ENCODE peak calls at places on chromosomes 13 and 19, in six cellular contexts. O is A549, M is AG09309, J is AG09319, Z is lower leg skin, G is nephron progenitor cell. S is an unnamed sample.
A peak's percentile ranks its signal among the peaks of the same experiment; 100 is the strongest.

GRCh38 chr13:50668044-50668443 is 175.4 kb downstream of the DLEU7 start:
- DNase-seq in Z (no peak), J (no peak), O (no peak), M (no peak), G (no peak), S (no peak)

GRCh38 chr13:114039471-114040141 is 65.7 kb upstream of the C13orf46 start:
- DNase-seq in G (no peak), Z (no peak), J (no peak), M (no peak), O (no peak), S (no peak)

GRCh38 chr13:73984949-73985691 is 149.1 kb downstream of the KLF12 start:
- DNase-seq in M (no peak), Z (no peak), O (no peak), J (no peak), G (no peak), S (no peak)

GRCh38 chr19:39480337-39481228 is at the start of gene TIMM50:
- DNase-seq in Z (peak; percentile 99), J (peak; percentile 80), O (peak; percentile 97), M (peak; percentile 47), G (peak; percentile 100), S (peak; percentile 100)

GRCh38 chr13:22112956-22113750 is 442.3 kb downstream of the FGF9 start:
- DNase-seq in G (no peak), O (no peak), M (no peak), J (no peak), Z (no peak), S (no peak)

GRCh38 chr19:55353803-55354697 is 469 bp downstream of the COX6B2 start:
- DNase-seq in O (peak; percentile 90), J (no peak), M (no peak), Z (no peak), G (peak; percentile 89), S (peak; percentile 84)

GRCh38 chr19:44345969-44346368 is 10.5 kb downstream of the ZNF112 start:
- DNase-seq in O (no peak), G (no peak), J (no peak), Z (no peak), M (no peak), S (no peak)

GRCh38 chr19:14361824-14362223 is 19.4 kb upstream of the ADGRE5 start:
- DNase-seq in J (no peak), M (no peak), O (no peak), G (no peak), Z (no peak), S (no peak)

GRCh38 chr19:28456708-28457320 is 756.1 kb downstream of the UQCRFS1 start:
- DNase-seq in Z (no peak), J (no peak), M (no peak), G (no peak), O (no peak), S (no peak)

GRCh38 chr13:111282997-111283396 is 37.4 kb upstream of the TEX29 start:
- DNase-seq in M (no peak), J (no peak), G (no peak), O (no peak), Z (no peak), S (no peak)

GRCh38 chr19:34350161-34350561 is 14.8 kb upstream of the GPI start:
- DNase-seq in O (no peak), J (no peak), Z (no peak), M (no peak), G (no peak), S (no peak)

GRCh38 chr19:474126-475078 is 13.6 kb upstream of the SHC2 start:
- DNase-seq in O (no peak), G (peak; percentile 48), Z (no peak), J (no peak), M (no peak), S (peak; percentile 37)

GRCh38 chr19:57907394-57907793 is 9.0 kb downstream of the ZNF417 start:
- DNase-seq in J (no peak), G (no peak), M (no peak), O (no peak), Z (peak; percentile 53), S (no peak)

GRCh38 chr13:24670927-24671326 is 9.3 kb upstream of the ATP12A start:
- DNase-seq in Z (no peak), O (peak; percentile 62), J (no peak), M (no peak), G (peak; percentile 30), S (no peak)

GRCh38 chr19:33678796-33679195 is 57.0 kb downstream of the CHST8 start:
- DNase-seq in G (no peak), M (no peak), Z (peak; percentile 63), O (no peak), J (no peak), S (no peak)

GRCh38 chr13:108679989-108680388 is 50.6 kb downstream of the MYO16 start:
- DNase-seq in M (no peak), J (no peak), G (no peak), Z (no peak), O (no peak), S (no peak)

GRCh38 chr13:30091691-30092090 is 215.7 kb downstream of the KATNAL1 start:
- DNase-seq in G (no peak), Z (no peak), J (no peak), M (no peak), O (no peak), S (no peak)

GRCh38 chr19:54502518-54503048 is at the start of gene LAIR2:
- DNase-seq in G (no peak), J (no peak), M (no peak), Z (no peak), O (no peak), S (no peak)

GRCh38 chr19:34787059-34787824 is 14.2 kb upstream of the ZNF599 start:
- DNase-seq in J (no peak), O (no peak), G (no peak), M (no peak), Z (no peak), S (no peak)

GRCh38 chr13:89324582-89324981 is 1653.4 kb downstream of the SLITRK5 start:
- DNase-seq in G (no peak), M (no peak), O (no peak), J (no peak), Z (no peak), S (no peak)

GRCh38 chr19:16076958-16077611 is 790 bp downstream of the TPM4 start:
- DNase-seq in Z (peak; percentile 93), J (no peak), M (no peak), O (no peak), G (peak; percentile 50), S (peak; percentile 68)

GRCh38 chr19:17340302-17340870 is 3.0 kb downstream of the GTPBP3 start:
- DNase-seq in J (no peak), O (no peak), M (no peak), Z (no peak), G (peak; percentile 54), S (no peak)
- TF ChIP-seq CTCF in J (no peak), O (no peak), M (no peak), Z (no peak), G (no peak), S (no peak)

DNA sequence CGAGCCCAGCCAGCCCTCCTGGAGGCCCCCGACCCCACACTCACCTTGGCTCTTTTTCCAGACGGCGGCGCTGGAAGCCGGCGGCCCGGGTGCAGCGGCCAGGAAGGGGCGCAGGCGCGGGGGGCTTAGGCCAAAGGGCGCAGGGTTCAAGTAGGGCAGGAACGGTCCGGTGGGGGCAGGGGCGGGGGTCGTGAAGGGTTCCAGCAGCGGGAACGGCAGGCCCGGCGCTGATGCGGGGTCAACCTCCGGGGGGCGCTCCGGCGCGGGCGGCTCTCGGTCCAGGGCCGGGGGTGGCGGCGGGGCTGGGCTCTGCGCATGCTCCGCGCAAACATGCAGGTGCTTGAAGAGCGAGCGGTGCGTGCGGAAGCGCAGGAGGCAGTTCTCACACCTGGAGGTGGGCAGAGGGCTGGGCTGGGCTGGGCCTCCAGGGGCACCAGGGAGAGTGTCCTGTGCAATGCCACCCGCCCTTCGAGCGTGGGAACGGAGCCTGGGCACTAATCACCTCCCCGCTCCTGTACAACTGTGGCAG is 2.3 kb downstream of the ZNF414 start:
- DNase-seq in M (no peak), O (no peak), G (no peak), J (no peak), Z (no peak), S (no peak)
- TF ChIP-seq CTCF in M (no peak), O (no peak), G (no peak), J (no peak), Z (no peak), S (peak; percentile 30)

GRCh38 chr13:109869312-109870237 is 83.2 kb upstream of the IRS2 start:
- DNase-seq in G (peak; percentile 9), M (peak; percentile 5), O (peak; percentile 70), Z (no peak), J (peak; percentile 31), S (no peak)
- TF ChIP-seq CTCF in G (no peak), M (peak; percentile 24), O (peak; percentile 54), Z (no peak), J (peak; percentile 46), S (no peak)

GRCh38 chr13:94352057-94352456 is 127.4 kb downstream of the DCT start:
- DNase-seq in G (no peak), Z (no peak), M (no peak), J (no peak), O (no peak), S (no peak)
- TF ChIP-seq CTCF in G (no peak), Z (no peak), M (no peak), J (no peak), O (no peak), S (no peak)

GRCh38 chr19:9498183-9498902 is at the start of gene ZNF560:
- DNase-seq in Z (no peak), G (no peak), M (no peak), J (peak; percentile 4), O (no peak), S (no peak)
- TF ChIP-seq CTCF in Z (no peak), G (no peak), M (peak; percentile 51), J (peak; percentile 27), O (no peak), S (no peak)

GRCh38 chr13:42875448-42876269 is 94.3 kb downstream of the FAM216B start:
- DNase-seq in M (no peak), Z (no peak), J (no peak), G (peak; percentile 13), O (no peak), S (peak; percentile 22)
- TF ChIP-seq CTCF in M (no peak), Z (no peak), J (peak; percentile 26), G (peak; percentile 17), O (no peak), S (peak; percentile 16)

DNA sequence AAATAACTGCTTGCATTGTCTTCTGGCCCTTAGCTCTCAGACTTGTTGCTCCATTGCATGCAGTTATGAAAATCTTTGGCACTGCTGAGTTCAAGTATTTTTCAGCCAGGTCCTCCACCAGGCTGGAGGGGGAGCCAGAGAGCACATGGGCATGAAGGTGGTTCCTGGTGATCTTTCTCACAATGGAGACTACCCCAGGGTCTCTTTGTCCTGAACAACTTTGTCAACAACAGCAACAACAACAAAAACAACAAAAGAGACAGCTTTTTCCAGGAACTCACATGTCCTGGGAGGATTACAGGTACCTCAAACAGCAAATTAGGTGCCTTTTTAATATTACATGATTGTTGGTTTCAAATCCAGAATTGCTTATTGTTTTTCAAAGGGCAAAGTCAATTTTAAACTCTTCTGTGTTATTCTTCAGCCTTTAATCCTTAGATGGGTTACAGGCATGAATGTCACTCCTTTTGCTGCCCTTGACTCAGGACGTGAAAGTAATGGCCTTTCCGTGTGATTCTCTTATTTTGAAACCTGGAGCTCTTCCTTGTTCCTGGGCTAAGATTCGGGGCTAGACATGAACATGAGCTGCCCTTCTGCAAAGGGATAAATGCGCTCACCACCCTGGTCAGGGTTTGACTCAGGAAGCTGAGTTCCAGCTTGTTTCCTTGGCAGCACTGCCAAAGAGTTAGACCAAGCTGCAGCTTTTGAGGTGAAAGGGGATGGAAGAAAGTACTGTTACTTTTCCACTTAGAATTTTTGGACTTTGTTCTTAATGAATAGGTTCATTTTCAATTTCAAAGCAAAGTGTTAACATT is 1.8 kb downstream of the RGCC start:
- DNase-seq in G (no peak), J (peak; percentile 20), M (peak; percentile 25), O (peak; percentile 29), Z (no peak), S (no peak)
- TF ChIP-seq CTCF in G (peak; percentile 39), J (peak; percentile 79), M (peak; percentile 75), O (peak; percentile 38), Z (no peak), S (peak; percentile 35)